ENCODE peak calls at places on chromosomes 16 and 17, in six cellular contexts. P is GOT3, O is stomach, W is T follicular helper cell, E is ELR, B is NCI-H1436. C is an unnamed sample.

GRCh38 chr16:11742041-11742535 is 569 bp downstream of the TXNDC11 start:
- DNase-seq in W (peak; percentile 15), O (peak; percentile 58), P (no peak), B (peak; percentile 7), E (peak; percentile 46), C (peak; percentile 59)

GRCh38 chr16:83215417-83216001 is 588.7 kb downstream of the CDH13 start:
- DNase-seq in O (peak; percentile 39), E (peak; percentile 54), P (no peak), B (no peak), W (no peak), C (peak; percentile 64)

GRCh38 chr17:76867578-76868175 is 527 bp upstream of the MGAT5B start:
- DNase-seq in P (no peak), O (no peak), B (no peak), E (peak; percentile 82), W (no peak), C (no peak)

GRCh38 chr16:85897384-85897783 is 1.6 kb upstream of the IRF8 start:
- DNase-seq in O (no peak), W (no peak), E (peak; percentile 10), P (no peak), B (no peak), C (no peak)

GRCh38 chr16:56967733-56968132 is 6.0 kb downstream of the CETP start:
- DNase-seq in W (no peak), P (no peak), E (no peak), B (no peak), O (no peak), C (no peak)

GRCh38 chr17:37702605-37703004 is 42.3 kb downstream of the HNF1B start:
- DNase-seq in B (no peak), W (no peak), E (peak; percentile 83), O (no peak), P (no peak), C (no peak)

GRCh38 chr17:8935194-8935593 is 30.3 kb downstream of the PIK3R5 start:
- DNase-seq in W (no peak), O (no peak), E (peak; percentile 74), B (no peak), P (no peak), C (no peak)

GRCh38 chr16:56713794-56714193 is 16.1 kb upstream of the NUP93 start:
- DNase-seq in P (no peak), E (no peak), W (no peak), B (no peak), O (no peak), C (no peak)

GRCh38 chr17:43956222-43956621 is 2.5 kb upstream of the PYY start:
- DNase-seq in P (no peak), W (no peak), B (no peak), E (peak; percentile 34), O (no peak), C (no peak)

GRCh38 chr16:2081685-2082084 is 33.9 kb downstream of the TSC2 start:
- DNase-seq in O (no peak), E (no peak), P (no peak), W (no peak), B (no peak), C (no peak)

GRCh38 chr16:1990336-1991134 is 765 bp downstream of the SYNGR3 start:
- DNase-seq in B (peak; percentile 47), W (no peak), P (no peak), E (no peak), O (peak; percentile 60), C (peak; percentile 48)

GRCh38 chr16:57611184-57611583 is 17.2 kb upstream of the ADGRG1 start:
- DNase-seq in W (no peak), E (peak; percentile 78), O (no peak), P (no peak), B (no peak), C (no peak)

GRCh38 chr16:13483121-13483520 is 436.8 kb upstream of the ERCC4 start:
- DNase-seq in B (no peak), P (no peak), O (no peak), E (no peak), W (no peak), C (no peak)

C was measured in germinal center.